ENCODE peak calls at places on chromosomes 3 and 15, in seven cellular contexts. G is activated gamma-delta T cell treated with Interleukin-2 at 50 U/mL for 16 hours; U is CD8-positive, alpha-beta memory T cell; C is NCI-H1930; J is occipital lobe; B is HS-27A; F is amniotic stem cell. A is an unnamed sample.

GRCh38 chr15:69987492-69988482 is 109.9 kb downstream of the TLE3 start:
- DNase-seq in C (no peak), F (no peak), U (no peak), G (no peak), B (no peak), J (no peak), A (no peak)

GRCh38 chr3:123633530-123633929 is 48.7 kb upstream of the HACD2 start:
- DNase-seq in F (no peak), G (no peak), C (no peak), U (no peak), J (no peak), B (no peak), A (no peak)

GRCh38 chr3:131141770-131142169 is 115.1 kb downstream of the NEK11 start:
- DNase-seq in G (no peak), J (no peak), F (no peak), B (no peak), C (no peak), U (no peak), A (no peak)

GRCh38 chr15:62901916-62902554 is 140.5 kb upstream of the TPM1 start:
- DNase-seq in C (no peak), J (no peak), U (no peak), G (no peak), F (no peak), B (no peak), A (no peak)

GRCh38 chr3:43893721-43894120 is 203.0 kb downstream of the ABHD5 start:
- DNase-seq in C (no peak), J (no peak), F (peak; percentile 18), U (no peak), G (no peak), B (no peak), A (no peak)

GRCh38 chr3:106215047-106215446 is 346.2 kb upstream of the CBLB start:
- DNase-seq in C (no peak), J (no peak), U (no peak), G (no peak), F (no peak), B (no peak), A (no peak)

GRCh38 chr3:128301186-128302023 is 148.1 kb downstream of the EEFSEC start:
- DNase-seq in B (no peak), C (no peak), F (no peak), J (no peak), G (no peak), U (no peak), A (no peak)

GRCh38 chr3:141085331-141086047 is 34.3 kb downstream of the SPSB4 start:
- DNase-seq in B (no peak), U (no peak), F (no peak), C (no peak), G (no peak), J (no peak), A (no peak)

GRCh38 chr3:51637144-51637940 is 33.7 kb upstream of the TEX264 start:
- DNase-seq in J (no peak), B (no peak), C (no peak), U (no peak), F (no peak), G (no peak), A (no peak)

GRCh38 chr3:10187295-10187876 is 22.7 kb downstream of the IRAK2 start:
- DNase-seq in C (no peak), J (no peak), G (no peak), B (no peak), U (no peak), F (no peak), A (no peak)

GRCh38 chr15:20346082-20346805 is 195.4 kb downstream of the GOLGA6L6 start:
- DNase-seq in B (no peak), U (no peak), C (no peak), F (no peak), G (no peak), J (no peak), A (no peak)

GRCh38 chr15:69798481-69799315 is 299.0 kb downstream of the TLE3 start:
- DNase-seq in F (peak; percentile 38), U (no peak), J (no peak), C (no peak), G (no peak), B (no peak), A (no peak)

GRCh38 chr15:66855039-66855438 is 153.0 kb downstream of the SMAD6 start:
- DNase-seq in C (no peak), U (no peak), F (no peak), B (no peak), J (no peak), G (no peak), A (no peak)

GRCh38 chr3:141913150-141913811 is 36.8 kb downstream of the ATP1B3 start:
- DNase-seq in J (no peak), U (peak; percentile 43), F (peak; percentile 14), C (peak; percentile 8), G (peak; percentile 47), B (peak; percentile 20), A (peak; percentile 30)

GRCh38 chr3:115784739-115785571 is 161.6 kb downstream of the GAP43 start:
- DNase-seq in G (no peak), F (peak; percentile 25), U (no peak), B (no peak), C (no peak), J (no peak), A (no peak)

GRCh38 chr3:70539908-70540307 is 227.5 kb upstream of the MDFIC2 start:
- DNase-seq in F (no peak), U (no peak), C (no peak), G (no peak), B (no peak), J (no peak), A (no peak)

GRCh38 chr3:9644245-9644644 is 5.1 kb upstream of the MTMR14 start:
- DNase-seq in J (no peak), U (no peak), B (no peak), F (no peak), G (no peak), C (no peak), A (no peak)

GRCh38 chr3:49529567-49529966 is 24.7 kb upstream of the BSN start:
- DNase-seq in G (no peak), U (no peak), F (no peak), B (no peak), C (no peak), J (no peak), A (no peak)

GRCh38 chr15:24955549-24955929 is 752 bp downstream of the SNRPN start:
- DNase-seq in C (no peak), U (no peak), F (no peak), G (peak; percentile 20), J (no peak), B (no peak), A (no peak)

GRCh38 chr15:64842099-64842940 is 605 bp downstream of the PLEKHO2 start:
- DNase-seq in J (no peak), C (peak; percentile 0), U (peak; percentile 23), G (no peak), B (no peak), F (no peak), A (no peak)

GRCh38 chr15:59703979-59704796 is 15.1 kb upstream of the BNIP2 start:
- DNase-seq in J (no peak), U (no peak), B (no peak), C (no peak), F (no peak), G (no peak), A (no peak)

GRCh38 chr3:30356901-30357753 is 249.3 kb upstream of the TGFBR2 start:
- DNase-seq in F (no peak), B (peak; percentile 48), J (no peak), G (no peak), U (no peak), C (no peak), A (no peak)

GRCh38 chr3:172808969-172809546 is 58.5 kb downstream of the ECT2 start:
- DNase-seq in U (no peak), C (no peak), F (no peak), J (no peak), B (no peak), G (no peak), A (no peak)

GRCh38 chr3:113136071-113136470 is 75.3 kb upstream of the BOC start:
- DNase-seq in G (no peak), U (no peak), F (peak; percentile 10), J (no peak), C (no peak), B (no peak), A (no peak)

GRCh38 chr15:56286213-56286612 is 42.5 kb upstream of the RFX7 start:
- DNase-seq in F (no peak), J (no peak), C (no peak), B (no peak), U (no peak), G (no peak), A (no peak)

GRCh38 chr3:100006570-100007271 is 107.6 kb downstream of the FILIP1L start:
- DNase-seq in B (no peak), G (no peak), F (no peak), U (no peak), J (no peak), C (no peak), A (no peak)

GRCh38 chr3:167700046-167700445 is 34.6 kb downstream of the PDCD10 start:
- DNase-seq in F (no peak), C (no peak), G (no peak), B (no peak), U (no peak), J (no peak), A (no peak)

GRCh38 chr3:12706504-12707253 is 42.8 kb upstream of the RAF1 start:
- DNase-seq in B (peak; percentile 46), J (no peak), U (peak; percentile 48), G (peak; percentile 37), C (peak; percentile 22), F (no peak), A (peak; percentile 55)

GRCh38 chr3:99949956-99950670 is 132.5 kb downstream of the CMSS1 start:
- DNase-seq in C (no peak), F (no peak), G (no peak), U (no peak), B (no peak), J (no peak), A (no peak)

GRCh38 chr3:194089357-194090177 is 46.4 kb upstream of the HES1 start:
- DNase-seq in C (no peak), G (no peak), F (peak; percentile 32), B (peak; percentile 92), J (peak; percentile 54), U (no peak), A (peak; percentile 98)

GRCh38 chr3:55343486-55344357 is 143.4 kb downstream of the WNT5A start:
- DNase-seq in G (no peak), F (no peak), C (no peak), B (no peak), J (no peak), U (no peak), A (no peak)

GRCh38 chr3:13552855-13553652 is 4.1 kb downstream of the FBLN2 start:
- DNase-seq in G (no peak), F (no peak), U (no peak), B (no peak), J (no peak), C (no peak), A (no peak)

GRCh38 chr3:94440767-94441493 is 378.1 kb downstream of the NSUN3 start:
- DNase-seq in C (no peak), G (no peak), U (no peak), F (peak; percentile 49), B (peak; percentile 79), J (no peak), A (peak; percentile 23)

GRCh38 chr3:174662653-174663052 is 196.5 kb upstream of the NAALADL2 start:
- DNase-seq in B (no peak), J (no peak), C (no peak), U (no peak), G (no peak), F (no peak), A (no peak)

GRCh38 chr3:61589856-61590255 is 28.5 kb downstream of the PTPRG start:
- DNase-seq in J (no peak), G (no peak), U (no peak), C (no peak), F (no peak), B (peak; percentile 61), A (peak; percentile 58)

GRCh38 chr3:158562674-158563073 is 8.3 kb upstream of the MLF1 start:
- DNase-seq in F (no peak), C (no peak), J (no peak), B (no peak), G (no peak), U (no peak), A (no peak)

GRCh38 chr15:66862111-66862815 is 160.2 kb downstream of the SMAD6 start:
- DNase-seq in U (no peak), F (no peak), G (no peak), J (no peak), B (peak; percentile 63), C (no peak), A (no peak)

GRCh38 chr3:13452490-13453335 is 27.4 kb upstream of the HDAC11 start:
- DNase-seq in B (no peak), C (no peak), G (peak; percentile 43), U (peak; percentile 64), F (peak; percentile 25), J (peak; percentile 51), A (peak; percentile 33)

A was measured in H54.